ENCODE peak calls at places on chromosomes 5 and 9, in six cellular contexts. One of them, this sample, is unnamed.

GRCh38 chr5:135140805-135141204 is 106.8 kb upstream of the PITX1 start:
- DNase-seq in IMR-90: peak; percentile 51
- DNase-seq in left lung: peak; percentile 59
- DNase-seq in SK-N-SH: no peak
- DNase-seq in choroid plexus epithelial cell: no peak
- DNase-seq in uterus: no peak
- DNase-seq in this sample: no peak

GRCh38 chr9:2673161-2673560 is 44.1 kb upstream of the KCNV2 start:
- DNase-seq in SK-N-SH: no peak
- DNase-seq in choroid plexus epithelial cell: no peak
- DNase-seq in left lung: no peak
- DNase-seq in IMR-90: no peak
- DNase-seq in uterus: no peak
- DNase-seq in this sample: no peak

GRCh38 chr9:114370985-114371335 is 16.8 kb downstream of the AKNA start:
- DNase-seq in choroid plexus epithelial cell: no peak
- DNase-seq in left lung: peak; percentile 30
- DNase-seq in SK-N-SH: no peak
- DNase-seq in uterus: no peak
- DNase-seq in IMR-90: no peak
- DNase-seq in this sample: no peak

GRCh38 chr5:153827407-153827806 is 211.3 kb downstream of the FAM114A2 start:
- DNase-seq in SK-N-SH: no peak
- DNase-seq in IMR-90: no peak
- DNase-seq in uterus: no peak
- DNase-seq in choroid plexus epithelial cell: no peak
- DNase-seq in left lung: no peak
- DNase-seq in this sample: no peak

GRCh38 chr9:108035485-108035884 is 545.9 kb upstream of the KLF4 start:
- DNase-seq in choroid plexus epithelial cell: no peak
- DNase-seq in left lung: no peak
- DNase-seq in uterus: no peak
- DNase-seq in SK-N-SH: no peak
- DNase-seq in IMR-90: peak; percentile 36
- DNase-seq in this sample: no peak

GRCh38 chr5:14134086-14134485 is 9.1 kb upstream of the TRIO start:
- DNase-seq in SK-N-SH: no peak
- DNase-seq in uterus: no peak
- DNase-seq in left lung: no peak
- DNase-seq in choroid plexus epithelial cell: peak; percentile 46
- DNase-seq in IMR-90: no peak
- DNase-seq in this sample: no peak

GRCh38 chr9:129783516-129784361 is 19.2 kb upstream of the TOR1B start:
- DNase-seq in SK-N-SH: peak; percentile 91
- DNase-seq in IMR-90: peak; percentile 75
- DNase-seq in choroid plexus epithelial cell: peak; percentile 90
- DNase-seq in uterus: peak; percentile 70
- DNase-seq in left lung: peak; percentile 56
- DNase-seq in this sample: peak; percentile 51

GRCh38 chr5:173245319-173246134 is 10.5 kb upstream of the NKX2-5 start:
- DNase-seq in left lung: no peak
- DNase-seq in SK-N-SH: no peak
- DNase-seq in choroid plexus epithelial cell: no peak
- DNase-seq in IMR-90: no peak
- DNase-seq in uterus: no peak
- DNase-seq in this sample: no peak

GRCh38 chr5:139668064-139668880 is 20.1 kb downstream of the CXXC5 start:
- DNase-seq in IMR-90: no peak
- DNase-seq in left lung: no peak
- DNase-seq in SK-N-SH: peak; percentile 91
- DNase-seq in uterus: peak; percentile 41
- DNase-seq in choroid plexus epithelial cell: no peak
- DNase-seq in this sample: no peak

GRCh38 chr5:56479701-56480304 is 246.7 kb upstream of the ANKRD55 start:
- DNase-seq in SK-N-SH: peak; percentile 65
- DNase-seq in uterus: no peak
- DNase-seq in choroid plexus epithelial cell: no peak
- DNase-seq in left lung: no peak
- DNase-seq in IMR-90: no peak
- DNase-seq in this sample: no peak

GRCh38 chr9:12680341-12680740 is 12.8 kb upstream of the TYRP1 start:
- DNase-seq in choroid plexus epithelial cell: peak; percentile 82
- DNase-seq in IMR-90: peak; percentile 55
- DNase-seq in left lung: no peak
- DNase-seq in SK-N-SH: no peak
- DNase-seq in uterus: no peak
- DNase-seq in this sample: peak; percentile 60

GRCh38 chr9:87678650-87679355 is 47.1 kb upstream of the CTSL start:
- DNase-seq in left lung: no peak
- DNase-seq in SK-N-SH: peak; percentile 84
- DNase-seq in uterus: peak; percentile 55
- DNase-seq in IMR-90: peak; percentile 74
- DNase-seq in choroid plexus epithelial cell: peak; percentile 89
- DNase-seq in this sample: peak; percentile 69

GRCh38 chr9:124771867-124772621 is 933 bp upstream of the NR6A1 start:
- DNase-seq in IMR-90: peak; percentile 68
- DNase-seq in uterus: peak; percentile 79
- DNase-seq in left lung: peak; percentile 64
- DNase-seq in SK-N-SH: peak; percentile 89
- DNase-seq in choroid plexus epithelial cell: peak; percentile 74
- DNase-seq in this sample: no peak

GRCh38 chr9:14633148-14633547 is 60.1 kb downstream of the ZDHHC21 start:
- DNase-seq in choroid plexus epithelial cell: no peak
- DNase-seq in SK-N-SH: no peak
- DNase-seq in uterus: no peak
- DNase-seq in IMR-90: no peak
- DNase-seq in left lung: no peak
- DNase-seq in this sample: no peak

GRCh38 chr5:64826541-64826940 is 57.8 kb downstream of the CWC27 start:
- DNase-seq in uterus: no peak
- DNase-seq in left lung: no peak
- DNase-seq in SK-N-SH: no peak
- DNase-seq in IMR-90: no peak
- DNase-seq in choroid plexus epithelial cell: no peak
- DNase-seq in this sample: no peak

GRCh38 chr5:35468811-35469210 is 148.9 kb upstream of the SPEF2 start:
- DNase-seq in choroid plexus epithelial cell: no peak
- DNase-seq in SK-N-SH: no peak
- DNase-seq in left lung: no peak
- DNase-seq in uterus: no peak
- DNase-seq in IMR-90: no peak
- DNase-seq in this sample: no peak

GRCh38 chr9:131593255-131593820 is 48.0 kb downstream of the PRRT1B start:
- DNase-seq in IMR-90: peak; percentile 15
- DNase-seq in uterus: no peak
- DNase-seq in SK-N-SH: no peak
- DNase-seq in left lung: no peak
- DNase-seq in choroid plexus epithelial cell: no peak
- DNase-seq in this sample: no peak

GRCh38 chr5:133944263-133945230 is 23.9 kb downstream of the C5orf15 start:
- DNase-seq in IMR-90: peak; percentile 44
- DNase-seq in SK-N-SH: peak; percentile 81
- DNase-seq in left lung: no peak
- DNase-seq in uterus: no peak
- DNase-seq in choroid plexus epithelial cell: peak; percentile 74
- DNase-seq in this sample: no peak

GRCh38 chr5:133995341-133995740 is 9.4 kb downstream of the VDAC1 start:
- DNase-seq in uterus: no peak
- DNase-seq in choroid plexus epithelial cell: peak; percentile 27
- DNase-seq in IMR-90: no peak
- DNase-seq in left lung: no peak
- DNase-seq in SK-N-SH: no peak
- DNase-seq in this sample: no peak

GRCh38 chr9:38622961-38623360 is 2.6 kb upstream of the ANKRD18A start:
- DNase-seq in uterus: no peak
- DNase-seq in IMR-90: no peak
- DNase-seq in SK-N-SH: no peak
- DNase-seq in choroid plexus epithelial cell: no peak
- DNase-seq in left lung: no peak
- DNase-seq in this sample: no peak

GRCh38 chr9:38621434-38622082 is 1.2 kb upstream of the ANKRD18A start:
- DNase-seq in left lung: peak; percentile 40
- DNase-seq in IMR-90: no peak
- DNase-seq in choroid plexus epithelial cell: no peak
- DNase-seq in uterus: no peak
- DNase-seq in SK-N-SH: peak; percentile 67
- DNase-seq in this sample: no peak

GRCh38 chr9:38622083-38622674 is 1.8 kb upstream of the ANKRD18A start:
- DNase-seq in SK-N-SH: peak; percentile 64
- DNase-seq in left lung: peak; percentile 39
- DNase-seq in uterus: no peak
- DNase-seq in choroid plexus epithelial cell: no peak
- DNase-seq in IMR-90: no peak
- DNase-seq in this sample: no peak

GRCh38 chr9:38620483-38621433 is at the start of gene ANKRD18A:
- DNase-seq in uterus: peak; percentile 28
- DNase-seq in left lung: peak; percentile 86
- DNase-seq in SK-N-SH: peak; percentile 91
- DNase-seq in IMR-90: peak; percentile 41
- DNase-seq in choroid plexus epithelial cell: peak; percentile 50
- DNase-seq in this sample: peak; percentile 39

DNA sequence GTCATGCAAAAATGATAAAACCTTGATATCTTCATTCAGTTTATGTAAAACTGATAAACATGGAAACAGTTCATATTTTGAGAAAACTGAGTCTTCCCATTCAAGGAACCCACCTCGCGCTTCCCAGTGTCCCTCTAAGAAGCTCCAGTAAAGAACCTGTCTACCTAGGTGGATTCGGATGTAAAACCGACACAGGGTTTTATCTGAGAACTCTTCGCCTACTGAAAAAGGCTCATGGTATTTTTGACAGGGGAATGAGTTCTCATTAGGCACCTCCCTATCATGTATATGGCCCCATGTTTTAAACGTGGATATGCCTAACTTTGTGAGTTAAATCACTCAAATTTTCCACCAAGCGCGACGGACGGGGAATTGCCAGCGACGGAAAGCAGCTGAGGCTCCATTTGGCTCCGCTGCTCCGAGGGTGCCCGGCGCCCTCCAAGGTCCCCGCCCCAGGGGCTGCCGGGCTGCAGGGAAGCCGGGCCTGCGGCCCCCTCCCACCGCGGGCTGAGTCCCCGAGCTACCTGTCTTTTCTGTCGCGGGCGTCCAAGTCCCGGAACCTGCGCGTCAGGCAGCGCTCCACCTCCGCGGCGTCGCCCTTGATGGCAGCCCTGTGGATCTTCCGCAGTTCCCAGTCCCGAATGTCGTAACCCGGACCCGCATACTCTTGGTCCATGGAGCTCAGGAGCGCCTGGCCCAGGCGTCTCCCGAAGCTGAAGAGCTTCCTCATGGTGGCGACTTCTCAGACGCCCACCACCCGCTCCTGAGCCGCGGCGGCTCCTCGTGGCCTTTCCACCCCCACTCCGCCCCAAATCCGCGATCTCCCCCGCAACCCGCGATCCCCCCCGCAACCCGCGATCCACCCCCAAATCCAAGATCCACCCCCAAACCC is 594 bp downstream of the ANKRD18A start:
- DNase-seq in left lung: no peak
- DNase-seq in SK-N-SH: peak; percentile 51
- DNase-seq in IMR-90: no peak
- DNase-seq in choroid plexus epithelial cell: no peak
- DNase-seq in uterus: no peak
- DNase-seq in this sample: no peak
- H3K4me3 ChIP-seq in left lung: peak overlapping the region; percentile 31
- H3K4me3 ChIP-seq in SK-N-SH: peak overlapping the region; percentile 54
- H3K4me3 ChIP-seq in IMR-90: peak overlapping the region; percentile 17
- H3K4me3 ChIP-seq in choroid plexus epithelial cell: peak overlapping the region; percentile 44
- H3K4me3 ChIP-seq in uterus: no peak overlapping the region
- H3K4me3 ChIP-seq in this sample: peak overlapping the region; percentile 55

GRCh38 chr5:179344301-179345178 is 721 bp downstream of the ADAMTS2 start:
- DNase-seq in left lung: no peak
- DNase-seq in IMR-90: peak; percentile 22
- DNase-seq in uterus: peak; percentile 33
- DNase-seq in SK-N-SH: peak; percentile 76
- DNase-seq in choroid plexus epithelial cell: peak; percentile 33
- DNase-seq in this sample: no peak
- TF ChIP-seq CTCF in left lung: no peak
- TF ChIP-seq CTCF in IMR-90: no peak
- TF ChIP-seq CTCF in uterus: no peak
- TF ChIP-seq CTCF in SK-N-SH: no peak
- TF ChIP-seq CTCF in choroid plexus epithelial cell: no peak
- TF ChIP-seq CTCF in this sample: no peak

GRCh38 chr5:42810905-42811590 is 644 bp downstream of the SELENOP start:
- DNase-seq in choroid plexus epithelial cell: peak; percentile 9
- DNase-seq in SK-N-SH: no peak
- DNase-seq in uterus: no peak
- DNase-seq in left lung: no peak
- DNase-seq in IMR-90: no peak
- DNase-seq in this sample: no peak
- H3K4me3 ChIP-seq in choroid plexus epithelial cell: peak overlapping the region; percentile 32
- H3K4me3 ChIP-seq in SK-N-SH: no peak overlapping the region
- H3K4me3 ChIP-seq in uterus: peak overlapping the region; percentile 54
- H3K4me3 ChIP-seq in left lung: peak overlapping the region; percentile 49
- H3K4me3 ChIP-seq in IMR-90: no peak overlapping the region
- H3K4me3 ChIP-seq in this sample: peak overlapping the region; percentile 40

DNA sequence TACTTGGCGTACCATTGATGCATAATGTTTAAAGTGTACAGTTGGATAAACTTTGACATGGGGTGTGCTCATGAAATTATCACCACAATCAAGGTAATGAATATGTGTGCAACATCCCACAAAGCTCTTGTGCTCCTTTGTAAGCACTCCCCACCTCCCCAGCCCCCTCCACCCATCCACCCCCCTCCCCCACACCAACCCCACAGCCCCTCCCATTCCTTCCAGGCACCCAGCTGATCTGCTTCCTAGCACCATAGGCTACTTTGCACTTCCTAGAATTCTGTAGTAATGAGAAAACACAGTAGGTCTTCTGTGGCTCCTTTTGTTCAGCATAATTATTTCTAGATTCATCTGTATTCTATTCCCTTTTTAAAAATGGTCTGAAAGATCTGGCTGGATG is 24.5 kb downstream of the FGD3 start:
- DNase-seq in uterus: no peak
- DNase-seq in IMR-90: no peak
- DNase-seq in SK-N-SH: no peak
- DNase-seq in choroid plexus epithelial cell: no peak
- DNase-seq in left lung: no peak
- DNase-seq in this sample: no peak
- TF ChIP-seq CTCF in uterus: no peak
- TF ChIP-seq CTCF in IMR-90: no peak
- TF ChIP-seq CTCF in SK-N-SH: no peak
- TF ChIP-seq CTCF in choroid plexus epithelial cell: no peak
- TF ChIP-seq CTCF in left lung: no peak
- TF ChIP-seq CTCF in this sample: no peak